ENCODE peak calls at places on chromosome 5, in seven cellular contexts. One of them, this sample, is unnamed.

GRCh38 chr5:91114658-91115057 is 268.5 kb downstream of the ARRDC3 start:
- DNase-seq in endothelial cell of umbilical vein: peak
- DNase-seq in PC-3: no peak
- DNase-seq in PC-9: no peak
- DNase-seq in GM23338: no peak
- DNase-seq in MM.1S: no peak
- DNase-seq in neural progenitor cell: no peak
- DNase-seq in this sample: no peak

GRCh38 chr5:33369470-33370134 is 71.2 kb upstream of the TARS1 start:
- DNase-seq in endothelial cell of umbilical vein: peak
- DNase-seq in PC-3: no peak
- DNase-seq in PC-9: no peak
- DNase-seq in GM23338: no peak
- DNase-seq in MM.1S: no peak
- DNase-seq in neural progenitor cell: no peak
- DNase-seq in this sample: no peak

GRCh38 chr5:61675015-61675692 is 343.1 kb downstream of the ZSWIM6 start:
- DNase-seq in endothelial cell of umbilical vein: no peak
- DNase-seq in PC-3: peak
- DNase-seq in PC-9: no peak
- DNase-seq in GM23338: peak
- DNase-seq in MM.1S: no peak
- DNase-seq in neural progenitor cell: peak
- DNase-seq in this sample: no peak

GRCh38 chr5:103205991-103206700 is 52.4 kb upstream of the MACIR start:
- DNase-seq in endothelial cell of umbilical vein: peak
- DNase-seq in PC-3: no peak
- DNase-seq in PC-9: no peak
- DNase-seq in GM23338: no peak
- DNase-seq in MM.1S: no peak
- DNase-seq in neural progenitor cell: no peak
- DNase-seq in this sample: no peak

GRCh38 chr5:34923694-34924461 is 5.5 kb upstream of the DNAJC21 start:
- DNase-seq in endothelial cell of umbilical vein: peak
- DNase-seq in PC-3: peak
- DNase-seq in PC-9: peak
- DNase-seq in GM23338: no peak
- DNase-seq in MM.1S: no peak
- DNase-seq in neural progenitor cell: no peak
- DNase-seq in this sample: no peak

GRCh38 chr5:125023673-125024072 is 277.2 kb upstream of the ZNF608 start:
- DNase-seq in endothelial cell of umbilical vein: no peak
- DNase-seq in PC-3: peak
- DNase-seq in PC-9: no peak
- DNase-seq in GM23338: no peak
- DNase-seq in MM.1S: no peak
- DNase-seq in neural progenitor cell: no peak
- DNase-seq in this sample: no peak

GRCh38 chr5:173925449-173926071 is 37.4 kb downstream of the CPEB4 start:
- DNase-seq in endothelial cell of umbilical vein: peak
- DNase-seq in PC-3: peak
- DNase-seq in PC-9: peak
- DNase-seq in GM23338: peak
- DNase-seq in MM.1S: peak
- DNase-seq in neural progenitor cell: peak
- DNase-seq in this sample: peak

GRCh38 chr5:92559743-92560142 is 1021.3 kb downstream of the NR2F1-AS1 start:
- DNase-seq in endothelial cell of umbilical vein: peak
- DNase-seq in PC-3: peak
- DNase-seq in PC-9: no peak
- DNase-seq in GM23338: peak
- DNase-seq in MM.1S: no peak
- DNase-seq in neural progenitor cell: no peak
- DNase-seq in this sample: no peak

GRCh38 chr5:174706997-174707548 is 17.3 kb upstream of the MSX2 start:
- DNase-seq in endothelial cell of umbilical vein: no peak
- DNase-seq in PC-3: no peak
- DNase-seq in PC-9: no peak
- DNase-seq in GM23338: no peak
- DNase-seq in MM.1S: no peak
- DNase-seq in neural progenitor cell: no peak
- DNase-seq in this sample: no peak

GRCh38 chr5:23274156-23274555 is 233.3 kb upstream of the PRDM9 start:
- DNase-seq in endothelial cell of umbilical vein: no peak
- DNase-seq in PC-3: no peak
- DNase-seq in PC-9: no peak
- DNase-seq in GM23338: no peak
- DNase-seq in MM.1S: no peak
- DNase-seq in neural progenitor cell: no peak
- DNase-seq in this sample: no peak

GRCh38 chr5:74314906-74315305 is 325.6 kb downstream of the ENC1 start:
- DNase-seq in endothelial cell of umbilical vein: no peak
- DNase-seq in PC-3: peak
- DNase-seq in PC-9: peak
- DNase-seq in GM23338: no peak
- DNase-seq in MM.1S: no peak
- DNase-seq in neural progenitor cell: no peak
- DNase-seq in this sample: no peak

GRCh38 chr5:91130759-91131158 is 252.4 kb downstream of the ARRDC3 start:
- DNase-seq in endothelial cell of umbilical vein: no peak
- DNase-seq in PC-3: no peak
- DNase-seq in PC-9: no peak
- DNase-seq in GM23338: no peak
- DNase-seq in MM.1S: no peak
- DNase-seq in neural progenitor cell: no peak
- DNase-seq in this sample: no peak

GRCh38 chr5:146633273-146633672 is 117.3 kb upstream of the GPR151 start:
- DNase-seq in endothelial cell of umbilical vein: no peak
- DNase-seq in PC-3: no peak
- DNase-seq in PC-9: no peak
- DNase-seq in GM23338: no peak
- DNase-seq in MM.1S: no peak
- DNase-seq in neural progenitor cell: no peak
- DNase-seq in this sample: no peak

GRCh38 chr5:72268753-72269410 is 51.2 kb downstream of the MRPS27 start:
- DNase-seq in endothelial cell of umbilical vein: peak
- DNase-seq in PC-3: peak
- DNase-seq in PC-9: peak
- DNase-seq in GM23338: peak
- DNase-seq in MM.1S: peak
- DNase-seq in neural progenitor cell: peak
- DNase-seq in this sample: peak

GRCh38 chr5:173923236-173924104 is 35.3 kb downstream of the CPEB4 start:
- DNase-seq in endothelial cell of umbilical vein: peak
- DNase-seq in PC-3: no peak
- DNase-seq in PC-9: no peak
- DNase-seq in GM23338: peak
- DNase-seq in MM.1S: no peak
- DNase-seq in neural progenitor cell: peak
- DNase-seq in this sample: no peak

GRCh38 chr5:96067251-96067650 is 105.6 kb upstream of the ELL2 start:
- DNase-seq in endothelial cell of umbilical vein: peak
- DNase-seq in PC-3: peak
- DNase-seq in PC-9: no peak
- DNase-seq in GM23338: no peak
- DNase-seq in MM.1S: no peak
- DNase-seq in neural progenitor cell: no peak
- DNase-seq in this sample: no peak

GRCh38 chr5:42943931-42944631 is 96.0 kb downstream of the ANXA2R start:
- DNase-seq in endothelial cell of umbilical vein: no peak
- DNase-seq in PC-3: no peak
- DNase-seq in PC-9: peak
- DNase-seq in GM23338: peak
- DNase-seq in MM.1S: no peak
- DNase-seq in neural progenitor cell: peak
- DNase-seq in this sample: no peak

GRCh38 chr5:74685979-74686631 is 1.1 kb downstream of the HEXB start:
- DNase-seq in endothelial cell of umbilical vein: peak
- DNase-seq in PC-3: peak
- DNase-seq in PC-9: no peak
- DNase-seq in GM23338: no peak
- DNase-seq in MM.1S: peak
- DNase-seq in neural progenitor cell: no peak
- DNase-seq in this sample: peak

GRCh38 chr5:141940695-141941271 is 17.1 kb downstream of the DELE1 start:
- DNase-seq in endothelial cell of umbilical vein: no peak
- DNase-seq in PC-3: no peak
- DNase-seq in PC-9: no peak
- DNase-seq in GM23338: peak
- DNase-seq in MM.1S: peak
- DNase-seq in neural progenitor cell: no peak
- DNase-seq in this sample: no peak

GRCh38 chr5:31153523-31153922 is 40.0 kb upstream of the CDH6 start:
- DNase-seq in endothelial cell of umbilical vein: no peak
- DNase-seq in PC-3: no peak
- DNase-seq in PC-9: no peak
- DNase-seq in GM23338: no peak
- DNase-seq in MM.1S: no peak
- DNase-seq in neural progenitor cell: no peak
- DNase-seq in this sample: no peak

GRCh38 chr5:58259685-58260152 is 200.2 kb downstream of the PLK2 start:
- DNase-seq in endothelial cell of umbilical vein: peak
- DNase-seq in PC-3: peak
- DNase-seq in PC-9: peak
- DNase-seq in GM23338: peak
- DNase-seq in MM.1S: peak
- DNase-seq in neural progenitor cell: no peak
- DNase-seq in this sample: no peak

GRCh38 chr5:58260243-58260642 is 199.6 kb downstream of the PLK2 start:
- DNase-seq in endothelial cell of umbilical vein: no peak
- DNase-seq in PC-3: no peak
- DNase-seq in PC-9: no peak
- DNase-seq in GM23338: no peak
- DNase-seq in MM.1S: no peak
- DNase-seq in neural progenitor cell: no peak
- DNase-seq in this sample: no peak

GRCh38 chr5:58261605-58262004 is 198.3 kb downstream of the PLK2 start:
- DNase-seq in endothelial cell of umbilical vein: no peak
- DNase-seq in PC-3: peak
- DNase-seq in PC-9: no peak
- DNase-seq in GM23338: no peak
- DNase-seq in MM.1S: no peak
- DNase-seq in neural progenitor cell: no peak
- DNase-seq in this sample: no peak

GRCh38 chr5:58262226-58262625 is 197.7 kb downstream of the PLK2 start:
- DNase-seq in endothelial cell of umbilical vein: no peak
- DNase-seq in PC-3: no peak
- DNase-seq in PC-9: no peak
- DNase-seq in GM23338: no peak
- DNase-seq in MM.1S: no peak
- DNase-seq in neural progenitor cell: no peak
- DNase-seq in this sample: no peak

GRCh38 chr5:58258984-58259684 is 200.8 kb downstream of the PLK2 start:
- DNase-seq in endothelial cell of umbilical vein: no peak
- DNase-seq in PC-3: no peak
- DNase-seq in PC-9: peak
- DNase-seq in GM23338: no peak
- DNase-seq in MM.1S: no peak
- DNase-seq in neural progenitor cell: no peak
- DNase-seq in this sample: no peak
- H3K27ac ChIP-seq in endothelial cell of umbilical vein: peak
- H3K27ac ChIP-seq in PC-3: peak
- H3K27ac ChIP-seq in PC-9: peak
- H3K27ac ChIP-seq in GM23338: no peak
- H3K27ac ChIP-seq in MM.1S: no peak
- H3K27ac ChIP-seq in neural progenitor cell: no peak
- H3K27ac ChIP-seq in this sample: no peak

GRCh38 chr5:120219988-120220387 is 244.1 kb upstream of the PRR16 start:
- DNase-seq in endothelial cell of umbilical vein: no peak
- DNase-seq in PC-3: no peak
- DNase-seq in PC-9: no peak
- DNase-seq in GM23338: no peak
- DNase-seq in MM.1S: no peak
- DNase-seq in neural progenitor cell: no peak
- DNase-seq in this sample: no peak

DNA sequence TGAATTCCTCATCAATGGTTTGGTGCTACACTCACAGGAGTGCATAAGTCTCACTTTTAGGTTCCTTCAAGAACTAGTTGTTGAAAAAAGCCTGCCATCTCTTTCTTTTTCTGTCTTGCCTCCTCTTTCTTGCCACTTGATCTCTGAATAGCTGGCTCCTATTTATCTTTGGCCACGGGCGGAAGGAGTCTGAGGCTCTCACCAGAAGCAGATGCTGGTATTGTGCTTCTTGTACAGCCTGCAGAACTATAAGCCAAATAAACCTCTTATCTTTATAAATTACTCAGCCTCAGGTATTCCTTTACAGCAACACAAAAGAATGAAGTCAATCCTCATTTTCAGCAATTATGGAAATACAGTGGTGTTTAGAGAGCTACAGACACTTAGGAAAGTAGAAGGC is 247.1 kb upstream of the PRR16 start:
- DNase-seq in endothelial cell of umbilical vein: no peak
- DNase-seq in PC-3: no peak
- DNase-seq in PC-9: no peak
- DNase-seq in GM23338: no peak
- DNase-seq in MM.1S: no peak
- DNase-seq in neural progenitor cell: no peak
- DNase-seq in this sample: no peak
- TF ChIP-seq EZH2 in endothelial cell of umbilical vein: no peak
- TF ChIP-seq EZH2 in PC-3: no peak
- TF ChIP-seq EZH2 in PC-9: no peak
- TF ChIP-seq EZH2 in GM23338: no peak
- TF ChIP-seq EZH2 in MM.1S: no peak
- TF ChIP-seq EZH2 in neural progenitor cell: no peak
- TF ChIP-seq EZH2 in this sample: no peak

GRCh38 chr5:139410121-139410885 is 6.4 kb upstream of the SPATA24 start:
- DNase-seq in endothelial cell of umbilical vein: no peak
- DNase-seq in PC-3: no peak
- DNase-seq in PC-9: no peak
- DNase-seq in GM23338: no peak
- DNase-seq in MM.1S: no peak
- DNase-seq in neural progenitor cell: no peak
- DNase-seq in this sample: no peak
- H3K27ac ChIP-seq in endothelial cell of umbilical vein: no peak
- H3K27ac ChIP-seq in PC-3: no peak
- H3K27ac ChIP-seq in PC-9: no peak
- H3K27ac ChIP-seq in GM23338: no peak
- H3K27ac ChIP-seq in MM.1S: no peak
- H3K27ac ChIP-seq in neural progenitor cell: no peak
- H3K27ac ChIP-seq in this sample: no peak

DNA sequence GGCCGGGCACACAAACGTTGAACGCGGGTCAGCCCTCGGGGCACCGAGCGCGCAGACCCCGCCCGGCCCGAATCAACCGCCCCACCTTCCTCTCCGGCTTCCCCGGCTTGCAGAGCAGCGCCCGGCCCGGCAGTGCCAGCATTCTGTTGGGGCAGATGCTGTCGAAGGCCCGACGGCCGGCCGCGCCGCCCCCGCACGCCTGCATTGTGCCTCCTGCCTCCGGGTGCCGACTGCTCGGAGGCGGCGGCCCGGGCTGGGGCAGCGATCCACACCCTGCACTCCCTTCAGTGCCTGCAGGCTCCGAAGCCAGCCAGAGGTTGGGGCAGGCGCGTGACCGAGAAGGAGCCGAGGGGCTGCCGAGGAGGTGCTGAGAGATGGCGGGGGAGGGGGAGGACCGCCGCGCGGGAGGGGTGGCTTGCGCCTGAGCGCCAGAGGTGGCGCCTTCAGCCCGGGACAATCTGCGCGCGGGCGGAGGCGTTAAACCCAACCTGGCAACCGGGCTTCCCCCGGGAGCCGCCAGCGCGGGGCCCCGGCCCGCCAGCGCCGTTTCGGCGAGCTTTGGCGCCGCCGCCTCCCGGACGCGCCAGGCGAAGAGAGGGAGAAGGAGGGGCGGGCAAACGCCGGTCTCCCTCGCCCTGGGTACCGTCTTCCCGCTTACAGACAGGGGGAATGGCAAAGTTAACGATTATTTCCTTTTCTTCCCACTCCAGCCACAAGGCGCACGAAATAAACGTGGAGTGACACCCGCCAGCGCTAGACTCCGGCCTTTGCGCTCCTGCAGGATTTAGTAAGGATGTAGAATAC is at the start of gene MCIDAS:
- DNase-seq in endothelial cell of umbilical vein: peak
- DNase-seq in PC-3: peak
- DNase-seq in PC-9: peak
- DNase-seq in GM23338: peak
- DNase-seq in MM.1S: peak
- DNase-seq in neural progenitor cell: peak
- DNase-seq in this sample: peak
- TF ChIP-seq EZH2 in endothelial cell of umbilical vein: peak
- TF ChIP-seq EZH2 in PC-3: no peak
- TF ChIP-seq EZH2 in PC-9: no peak
- TF ChIP-seq EZH2 in GM23338: peak
- TF ChIP-seq EZH2 in MM.1S: no peak
- TF ChIP-seq EZH2 in neural progenitor cell: peak
- TF ChIP-seq EZH2 in this sample: no peak